ENCODE peak calls at places on chromosome 5, in ten cellular contexts. U is astrocyte of the spinal cord, Q is RWPE1, R is lower leg skin, B is foreskin fibroblast, V is heart left ventricle, S is IMR-90, T is progenitor cell of endocrine pancreas, F is bronchial epithelial cell, N is lung. C is an unnamed sample.

GRCh38 chr5:173535166-173535975 is 81.1 kb downstream of the BOD1 start:
- DNase-seq in U (no peak), Q (no peak), R (no peak), B (no peak), V (no peak), S (peak), T (no peak), F (no peak), N (no peak), C (no peak)

GRCh38 chr5:30112842-30113241 is 1080.6 kb upstream of the CDH6 start:
- DNase-seq in U (no peak), Q (no peak), R (no peak), B (no peak), V (no peak), S (no peak), T (no peak), F (no peak), N (no peak), C (no peak)

GRCh38 chr5:175868348-175868723 is 3.0 kb upstream of the CPLX2 start:
- DNase-seq in U (no peak), Q (no peak), R (no peak), B (no peak), V (no peak), S (no peak), T (no peak), F (no peak), N (no peak), C (no peak)

GRCh38 chr5:159104058-159104651 is 4.4 kb upstream of the EBF1 start:
- DNase-seq in U (no peak), Q (no peak), R (peak), B (peak), V (no peak), S (peak), T (no peak), F (peak), N (no peak), C (peak)

GRCh38 chr5:16609412-16609811 is 7.4 kb downstream of the RETREG1 start:
- DNase-seq in U (no peak), Q (no peak), R (no peak), B (no peak), V (no peak), S (no peak), T (no peak), F (no peak), N (no peak), C (no peak)

GRCh38 chr5:157159209-157159751 is 6.8 kb downstream of the GARIN3 start:
- DNase-seq in U (no peak), Q (no peak), R (peak), B (no peak), V (no peak), S (no peak), T (no peak), F (no peak), N (no peak), C (no peak)

GRCh38 chr5:175235251-175235963 is 208.6 kb downstream of the DRD1 start:
- DNase-seq in U (peak), Q (no peak), R (no peak), B (no peak), V (no peak), S (peak), T (no peak), F (no peak), N (no peak), C (no peak)

GRCh38 chr5:94693043-94693822 is 74.8 kb downstream of the SLF1 start:
- DNase-seq in U (peak), Q (peak), R (no peak), B (peak), V (no peak), S (peak), T (no peak), F (peak), N (no peak), C (no peak)

GRCh38 chr5:77751328-77752023 is 24.7 kb downstream of the TBCA start:
- DNase-seq in U (no peak), Q (no peak), R (no peak), B (no peak), V (no peak), S (no peak), T (no peak), F (no peak), N (no peak), C (no peak)

GRCh38 chr5:8843766-8844165 is 702.1 kb downstream of the SEMA5A start:
- DNase-seq in U (peak), Q (no peak), R (peak), B (peak), V (no peak), S (peak), T (no peak), F (peak), N (no peak), C (no peak)

GRCh38 chr5:57209316-57210040 is 35.6 kb downstream of the GPBP1 start:
- DNase-seq in U (peak), Q (no peak), R (no peak), B (peak), V (no peak), S (peak), T (no peak), F (peak), N (no peak), C (no peak)

GRCh38 chr5:80159133-80159815 is 96.6 kb downstream of the SERINC5 start:
- DNase-seq in U (no peak), Q (no peak), R (peak), B (no peak), V (no peak), S (no peak), T (no peak), F (no peak), N (no peak), C (no peak)

GRCh38 chr5:64384761-64385160 is 121.1 kb upstream of the RGS7BP start:
- DNase-seq in U (peak), Q (peak), R (no peak), B (peak), V (no peak), S (no peak), T (no peak), F (peak), N (no peak), C (peak)

GRCh38 chr5:96562614-96563013 is 99.6 kb upstream of the CAST start:
- DNase-seq in U (peak), Q (no peak), R (no peak), B (peak), V (no peak), S (peak), T (no peak), F (no peak), N (no peak), C (no peak)

GRCh38 chr5:112628219-112628618 is 109.5 kb upstream of the APC start:
- DNase-seq in U (no peak), Q (no peak), R (no peak), B (peak), V (no peak), S (no peak), T (no peak), F (no peak), N (no peak), C (no peak)

GRCh38 chr5:106361905-106362304 is 1308.8 kb downstream of the EFNA5 start:
- DNase-seq in U (no peak), Q (no peak), R (no peak), B (no peak), V (no peak), S (no peak), T (no peak), F (no peak), N (no peak), C (no peak)

GRCh38 chr5:53035868-53036381 is 46.8 kb downstream of the ITGA2 start:
- DNase-seq in U (no peak), Q (peak), R (no peak), B (peak), V (no peak), S (peak), T (no peak), F (peak), N (no peak), C (peak)

GRCh38 chr5:140058212-140058932 is 15.3 kb upstream of the NRG2 start:
- DNase-seq in U (no peak), Q (no peak), R (no peak), B (no peak), V (no peak), S (no peak), T (no peak), F (no peak), N (no peak), C (no peak)

GRCh38 chr5:67234671-67235176 is 38.1 kb upstream of the CD180 start:
- DNase-seq in U (peak), Q (peak), R (no peak), B (peak), V (peak), S (peak), T (no peak), F (peak), N (peak), C (no peak)

GRCh38 chr5:149724884-149725283 is 5.2 kb upstream of the PPARGC1B start:
- DNase-seq in U (no peak), Q (no peak), R (no peak), B (no peak), V (no peak), S (no peak), T (no peak), F (no peak), N (no peak), C (no peak)

GRCh38 chr5:115033861-115034260 is 135.8 kb downstream of the TRIM36 start:
- DNase-seq in U (no peak), Q (no peak), R (no peak), B (peak), V (no peak), S (no peak), T (no peak), F (no peak), N (no peak), C (no peak)

GRCh38 chr5:175683921-175684320 is 26.1 kb downstream of the HRH2 start:
- DNase-seq in U (no peak), Q (no peak), R (no peak), B (no peak), V (no peak), S (no peak), T (no peak), F (no peak), N (no peak), C (no peak)

GRCh38 chr5:78604693-78605092 is 43.9 kb downstream of the LHFPL2 start:
- DNase-seq in U (no peak), Q (no peak), R (no peak), B (no peak), V (no peak), S (no peak), T (no peak), F (no peak), N (no peak), C (no peak)

GRCh38 chr5:24633705-24634325 is 11.0 kb downstream of the CDH10 start:
- DNase-seq in U (peak), Q (peak), R (no peak), B (peak), V (no peak), S (peak), T (no peak), F (peak), N (no peak), C (peak)

GRCh38 chr5:42566658-42567313 is 143.5 kb downstream of the GHR start:
- DNase-seq in U (peak), Q (no peak), R (no peak), B (peak), V (no peak), S (no peak), T (no peak), F (no peak), N (no peak), C (no peak)

GRCh38 chr5:150317048-150318003 is 14.6 kb upstream of the ARSI start:
- DNase-seq in U (peak), Q (peak), R (no peak), B (peak), V (no peak), S (peak), T (no peak), F (peak), N (no peak), C (no peak)

GRCh38 chr5:111143910-111144309 is 51.8 kb downstream of the WDR36 start:
- DNase-seq in U (peak), Q (peak), R (no peak), B (peak), V (peak), S (peak), T (no peak), F (peak), N (no peak), C (no peak)

GRCh38 chr5:110663525-110663924 is 62.9 kb downstream of the TMEM232 start:
- DNase-seq in U (no peak), Q (no peak), R (no peak), B (no peak), V (no peak), S (no peak), T (no peak), F (no peak), N (no peak), C (no peak)

GRCh38 chr5:51201024-51201423 is 182.2 kb upstream of the ISL1 start:
- DNase-seq in U (no peak), Q (no peak), R (no peak), B (no peak), V (no peak), S (no peak), T (no peak), F (no peak), N (no peak), C (no peak)

GRCh38 chr5:173802670-173803165 is 85.4 kb upstream of the CPEB4 start:
- DNase-seq in U (no peak), Q (peak), R (peak), B (peak), V (no peak), S (peak), T (no peak), F (peak), N (peak), C (no peak)

GRCh38 chr5:56610093-56610698 is 205.2 kb upstream of the MAP3K1 start:
- DNase-seq in U (no peak), Q (no peak), R (no peak), B (no peak), V (no peak), S (no peak), T (no peak), F (peak), N (no peak), C (no peak)

GRCh38 chr5:1832511-1833250 is 31.5 kb downstream of the NDUFS6 start:
- DNase-seq in U (no peak), Q (no peak), R (no peak), B (no peak), V (no peak), S (no peak), T (no peak), F (no peak), N (no peak), C (no peak)

GRCh38 chr5:33743089-33743488 is 148.7 kb downstream of the ADAMTS12 start:
- DNase-seq in U (no peak), Q (no peak), R (no peak), B (no peak), V (no peak), S (no peak), T (no peak), F (no peak), N (no peak), C (no peak)

GRCh38 chr5:158590936-158591863 is 508.5 kb downstream of the EBF1 start:
- DNase-seq in U (peak), Q (peak), R (no peak), B (peak), V (peak), S (no peak), T (no peak), F (peak), N (no peak), C (no peak)

GRCh38 chr5:39209924-39210323 is 9.4 kb downstream of the FYB1 start:
- DNase-seq in U (no peak), Q (no peak), R (no peak), B (no peak), V (peak), S (no peak), T (no peak), F (no peak), N (no peak), C (no peak)

GRCh38 chr5:158938181-158938580 is 161.5 kb downstream of the EBF1 start:
- DNase-seq in U (no peak), Q (no peak), R (no peak), B (no peak), V (peak), S (no peak), T (no peak), F (no peak), N (no peak), C (no peak)

DNA sequence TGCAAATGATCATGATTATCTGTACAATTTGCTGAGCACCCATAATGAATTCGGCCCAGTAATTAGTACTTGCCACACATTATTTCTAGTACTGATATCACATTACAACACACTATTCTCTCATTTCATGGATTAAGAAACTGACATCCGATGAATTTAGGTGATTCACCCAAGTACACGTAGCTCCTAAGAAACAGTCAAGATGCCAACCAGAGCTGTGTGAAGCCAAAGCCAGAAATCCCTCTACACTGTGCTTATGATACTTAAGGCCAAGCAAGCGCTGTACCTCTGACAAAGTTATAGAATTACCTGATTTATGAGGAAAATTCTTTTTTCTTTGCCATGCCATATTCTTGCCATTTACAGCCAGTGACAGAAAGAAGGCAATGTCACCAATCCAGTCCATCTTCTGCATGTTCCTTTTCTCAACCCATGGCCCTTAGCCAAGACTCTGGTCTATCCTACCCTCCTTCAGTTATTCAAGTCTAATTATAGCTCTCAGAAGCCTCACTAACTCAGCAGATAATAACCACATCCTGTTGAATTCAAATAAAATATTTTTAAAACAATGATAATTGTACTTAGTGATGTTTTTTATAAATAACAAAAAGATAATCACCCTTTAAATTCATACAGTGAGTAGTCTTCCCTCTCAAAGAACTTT is 74.3 kb upstream of the PTGER4 start:
- DNase-seq in U (peak), Q (no peak), R (no peak), B (peak), V (no peak), S (peak), T (no peak), F (peak), N (no peak), C (no peak)
- TF ChIP-seq CTCF in U (no peak), Q (no peak), R (no peak), B (no peak), V (no peak), S (no peak), T (no peak), F (no peak), N (no peak), C (no peak)

DNA sequence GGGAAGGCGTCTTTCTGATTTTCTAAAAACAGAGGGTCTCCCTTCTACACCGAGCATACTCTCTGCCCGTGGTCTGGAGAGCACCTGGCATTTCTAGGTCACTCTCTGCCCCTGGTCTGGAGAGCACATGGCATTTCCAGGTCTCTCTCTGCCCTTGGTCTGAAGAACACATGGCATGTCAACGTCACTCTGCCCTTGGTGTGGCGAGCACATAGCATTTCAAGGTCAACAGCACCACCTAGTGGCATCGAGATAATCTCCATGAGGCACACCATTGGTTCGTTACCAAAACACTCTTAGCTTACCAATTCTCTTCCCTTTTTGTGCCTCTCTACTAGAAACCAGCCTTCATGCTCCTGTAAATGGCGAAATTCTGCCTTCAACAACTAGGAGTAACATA is 616.5 kb upstream of the NUDT12 start:
- DNase-seq in U (peak), Q (peak), R (no peak), B (peak), V (no peak), S (peak), T (no peak), F (peak), N (no peak), C (peak)
- TF ChIP-seq CTCF in U (peak), Q (peak), R (no peak), B (peak), V (peak), S (peak), T (peak), F (peak), N (peak), C (peak)

GRCh38 chr5:54969856-54970828 is 15.3 kb downstream of the ESM1 start:
- DNase-seq in U (no peak), Q (no peak), R (no peak), B (peak), V (no peak), S (no peak), T (no peak), F (no peak), N (no peak), C (no peak)
- TF ChIP-seq CTCF in U (peak), Q (no peak), R (no peak), B (no peak), V (no peak), S (no peak), T (no peak), F (no peak), N (no peak), C (no peak)

GRCh38 chr5:178232920-178233429 is 373 bp upstream of the PHYKPL start:
- DNase-seq in U (no peak), Q (no peak), R (no peak), B (no peak), V (no peak), S (no peak), T (no peak), F (no peak), N (no peak), C (no peak)

GRCh38 chr5:178229861-178230260 is 2.7 kb downstream of the PHYKPL start:
- DNase-seq in U (no peak), Q (no peak), R (no peak), B (no peak), V (no peak), S (no peak), T (no peak), F (no peak), N (no peak), C (no peak)

GRCh38 chr5:178230879-178231735 is 1.5 kb downstream of the PHYKPL start:
- DNase-seq in U (no peak), Q (no peak), R (no peak), B (peak), V (peak), S (peak), T (no peak), F (no peak), N (no peak), C (no peak)

GRCh38 chr5:178232124-178232919 is at the start of gene PHYKPL:
- DNase-seq in U (peak), Q (peak), R (peak), B (peak), V (peak), S (peak), T (peak), F (no peak), N (peak), C (peak)

GRCh38 chr5:178231736-178232123 is 872 bp downstream of the PHYKPL start:
- DNase-seq in U (no peak), Q (no peak), R (no peak), B (peak), V (no peak), S (no peak), T (no peak), F (no peak), N (no peak), C (no peak)
- TF ChIP-seq CTCF in U (no peak), Q (no peak), R (no peak), B (no peak), V (no peak), S (no peak), T (no peak), F (no peak), N (no peak), C (no peak)

GRCh38 chr5:147189109-147189424 is 45.8 kb upstream of the STK32A start:
- DNase-seq in U (no peak), Q (no peak), R (no peak), B (no peak), V (no peak), S (no peak), T (no peak), F (no peak), N (no peak), C (no peak)
- TF ChIP-seq CTCF in U (no peak), Q (peak), R (no peak), B (no peak), V (no peak), S (no peak), T (no peak), F (no peak), N (no peak), C (no peak)

C was measured in GM13976.